ENCODE peak calls at places on chromosomes 1 and 21, in five cellular contexts. V, H, G, N and K are unnamed samples.

GRCh38 chr1:226549937-226550670 is 1.5 kb downstream of the STUM start:
- DNase-seq in V (peak), N (no peak), H (peak), G (peak), K (peak)

GRCh38 chr1:228367798-228368791 is 38.5 kb downstream of the TRIM11 start:
- DNase-seq in V (no peak), G (peak), H (peak), N (no peak), K (peak)

GRCh38 chr1:82962658-82963057 is 1036.3 kb downstream of the TTLL7 start:
- DNase-seq in H (no peak), G (no peak), N (no peak), V (no peak), K (no peak)

GRCh38 chr1:164780863-164781262 is 221.9 kb downstream of the PBX1 start:
- DNase-seq in N (no peak), V (peak), H (no peak), G (no peak), K (no peak)

GRCh38 chr21:27513016-27513415 is 546.1 kb upstream of the ADAMTS5 start:
- DNase-seq in H (no peak), N (no peak), G (no peak), V (no peak), K (no peak)

GRCh38 chr1:228778466-228778865 is 43.2 kb downstream of the RHOU start:
- DNase-seq in H (no peak), G (no peak), N (no peak), V (no peak), K (no peak)

GRCh38 chr1:82446955-82447354 is 646.2 kb downstream of the ADGRL2 start:
- DNase-seq in H (no peak), G (no peak), V (peak), N (no peak), K (no peak)

GRCh38 chr1:231313661-231314060 is 24.0 kb downstream of the EXOC8 start:
- DNase-seq in V (no peak), H (no peak), N (no peak), G (no peak), K (no peak)

GRCh38 chr1:66339944-66340343 is 194.0 kb upstream of the SGIP1 start:
- DNase-seq in N (no peak), H (no peak), V (no peak), G (peak), K (peak)

GRCh38 chr1:63169057-63169456 is 153.3 kb upstream of the FOXD3 start:
- DNase-seq in H (no peak), G (no peak), N (no peak), V (no peak), K (no peak)

GRCh38 chr1:50332941-50333594 is 90.2 kb downstream of the DMRTA2 start:
- DNase-seq in V (peak), G (peak), H (peak), N (peak), K (peak)

GRCh38 chr1:155207578-155208405 is at the start of gene THBS3:
- DNase-seq in N (no peak), G (no peak), V (peak), H (peak), K (peak)

GRCh38 chr1:114367810-114368209 is 143.2 kb downstream of the TRIM33 start:
- DNase-seq in H (no peak), V (no peak), N (no peak), G (no peak), K (no peak)